ENCODE peak calls at places on chromosome 7, in six cellular contexts. One of them, this sample, is unnamed.

GRCh38 chr7:137771679-137772078 is 75.1 kb downstream of the DGKI start:
- DNase-seq in stimulated activated naive CD4-positive, alpha-beta T cell: no peak
- DNase-seq in activated T-helper 1 cell treated with anti-CD3 and anti-CD28 coated beads, Interleukin-2, amount 50 U/mL, for 16 hours: no peak
- DNase-seq in RPMI8226: no peak
- DNase-seq in T follicular helper cell: no peak
- DNase-seq in activated CD8-positive, alpha-beta T cell treated with anti-CD3 and anti-CD28 coated beads for 36 hours: no peak
- DNase-seq in this sample: no peak

GRCh38 chr7:2063562-2064360 is 169.0 kb downstream of the MAD1L1 start:
- DNase-seq in stimulated activated naive CD4-positive, alpha-beta T cell: no peak
- DNase-seq in activated T-helper 1 cell treated with anti-CD3 and anti-CD28 coated beads, Interleukin-2, amount 50 U/mL, for 16 hours: no peak
- DNase-seq in RPMI8226: no peak
- DNase-seq in T follicular helper cell: no peak
- DNase-seq in activated CD8-positive, alpha-beta T cell treated with anti-CD3 and anti-CD28 coated beads for 36 hours: no peak
- DNase-seq in this sample: no peak

GRCh38 chr7:22992874-22993840 is 20.8 kb downstream of the HYCC1 start:
- DNase-seq in stimulated activated naive CD4-positive, alpha-beta T cell: no peak
- DNase-seq in activated T-helper 1 cell treated with anti-CD3 and anti-CD28 coated beads, Interleukin-2, amount 50 U/mL, for 16 hours: no peak
- DNase-seq in RPMI8226: no peak
- DNase-seq in T follicular helper cell: no peak
- DNase-seq in activated CD8-positive, alpha-beta T cell treated with anti-CD3 and anti-CD28 coated beads for 36 hours: peak
- DNase-seq in this sample: no peak

GRCh38 chr7:127819975-127820778 is 168.2 kb downstream of the SND1 start:
- DNase-seq in stimulated activated naive CD4-positive, alpha-beta T cell: no peak
- DNase-seq in activated T-helper 1 cell treated with anti-CD3 and anti-CD28 coated beads, Interleukin-2, amount 50 U/mL, for 16 hours: no peak
- DNase-seq in RPMI8226: no peak
- DNase-seq in T follicular helper cell: no peak
- DNase-seq in activated CD8-positive, alpha-beta T cell treated with anti-CD3 and anti-CD28 coated beads for 36 hours: no peak
- DNase-seq in this sample: no peak

GRCh38 chr7:130141161-130141857 is 63.9 kb downstream of the TMEM209 start:
- DNase-seq in stimulated activated naive CD4-positive, alpha-beta T cell: peak
- DNase-seq in activated T-helper 1 cell treated with anti-CD3 and anti-CD28 coated beads, Interleukin-2, amount 50 U/mL, for 16 hours: no peak
- DNase-seq in RPMI8226: no peak
- DNase-seq in T follicular helper cell: peak
- DNase-seq in activated CD8-positive, alpha-beta T cell treated with anti-CD3 and anti-CD28 coated beads for 36 hours: peak
- DNase-seq in this sample: peak

GRCh38 chr7:129262333-129262732 is 37.5 kb downstream of the AHCYL2 start:
- DNase-seq in stimulated activated naive CD4-positive, alpha-beta T cell: no peak
- DNase-seq in activated T-helper 1 cell treated with anti-CD3 and anti-CD28 coated beads, Interleukin-2, amount 50 U/mL, for 16 hours: no peak
- DNase-seq in RPMI8226: no peak
- DNase-seq in T follicular helper cell: no peak
- DNase-seq in activated CD8-positive, alpha-beta T cell treated with anti-CD3 and anti-CD28 coated beads for 36 hours: peak
- DNase-seq in this sample: no peak

GRCh38 chr7:152862033-152862432 is 102.5 kb downstream of the ACTR3B start:
- DNase-seq in stimulated activated naive CD4-positive, alpha-beta T cell: no peak
- DNase-seq in activated T-helper 1 cell treated with anti-CD3 and anti-CD28 coated beads, Interleukin-2, amount 50 U/mL, for 16 hours: no peak
- DNase-seq in RPMI8226: no peak
- DNase-seq in T follicular helper cell: no peak
- DNase-seq in activated CD8-positive, alpha-beta T cell treated with anti-CD3 and anti-CD28 coated beads for 36 hours: no peak
- DNase-seq in this sample: no peak

GRCh38 chr7:91249506-91250233 is 14.6 kb upstream of the FZD1 start:
- DNase-seq in stimulated activated naive CD4-positive, alpha-beta T cell: no peak
- DNase-seq in activated T-helper 1 cell treated with anti-CD3 and anti-CD28 coated beads, Interleukin-2, amount 50 U/mL, for 16 hours: no peak
- DNase-seq in RPMI8226: no peak
- DNase-seq in T follicular helper cell: no peak
- DNase-seq in activated CD8-positive, alpha-beta T cell treated with anti-CD3 and anti-CD28 coated beads for 36 hours: no peak
- DNase-seq in this sample: no peak

GRCh38 chr7:50721160-50721559 is 61.5 kb downstream of the GRB10 start:
- DNase-seq in stimulated activated naive CD4-positive, alpha-beta T cell: no peak
- DNase-seq in activated T-helper 1 cell treated with anti-CD3 and anti-CD28 coated beads, Interleukin-2, amount 50 U/mL, for 16 hours: no peak
- DNase-seq in RPMI8226: no peak
- DNase-seq in T follicular helper cell: no peak
- DNase-seq in activated CD8-positive, alpha-beta T cell treated with anti-CD3 and anti-CD28 coated beads for 36 hours: no peak
- DNase-seq in this sample: no peak

GRCh38 chr7:83782628-83783027 is 133.7 kb upstream of the SEMA3E start:
- DNase-seq in stimulated activated naive CD4-positive, alpha-beta T cell: no peak
- DNase-seq in activated T-helper 1 cell treated with anti-CD3 and anti-CD28 coated beads, Interleukin-2, amount 50 U/mL, for 16 hours: no peak
- DNase-seq in RPMI8226: no peak
- DNase-seq in T follicular helper cell: no peak
- DNase-seq in activated CD8-positive, alpha-beta T cell treated with anti-CD3 and anti-CD28 coated beads for 36 hours: no peak
- DNase-seq in this sample: no peak

GRCh38 chr7:99943641-99944507 is 14.5 kb upstream of the GJC3 start:
- DNase-seq in stimulated activated naive CD4-positive, alpha-beta T cell: no peak
- DNase-seq in activated T-helper 1 cell treated with anti-CD3 and anti-CD28 coated beads, Interleukin-2, amount 50 U/mL, for 16 hours: no peak
- DNase-seq in RPMI8226: no peak
- DNase-seq in T follicular helper cell: no peak
- DNase-seq in activated CD8-positive, alpha-beta T cell treated with anti-CD3 and anti-CD28 coated beads for 36 hours: no peak
- DNase-seq in this sample: no peak

GRCh38 chr7:106862317-106863183 is 2.5 kb upstream of the PIK3CG start:
- DNase-seq in stimulated activated naive CD4-positive, alpha-beta T cell: no peak
- DNase-seq in activated T-helper 1 cell treated with anti-CD3 and anti-CD28 coated beads, Interleukin-2, amount 50 U/mL, for 16 hours: no peak
- DNase-seq in RPMI8226: no peak
- DNase-seq in T follicular helper cell: no peak
- DNase-seq in activated CD8-positive, alpha-beta T cell treated with anti-CD3 and anti-CD28 coated beads for 36 hours: no peak
- DNase-seq in this sample: no peak

GRCh38 chr7:31192996-31193395 is 140.9 kb downstream of the ADCYAP1R1 start:
- DNase-seq in stimulated activated naive CD4-positive, alpha-beta T cell: no peak
- DNase-seq in activated T-helper 1 cell treated with anti-CD3 and anti-CD28 coated beads, Interleukin-2, amount 50 U/mL, for 16 hours: no peak
- DNase-seq in RPMI8226: peak
- DNase-seq in T follicular helper cell: no peak
- DNase-seq in activated CD8-positive, alpha-beta T cell treated with anti-CD3 and anti-CD28 coated beads for 36 hours: peak
- DNase-seq in this sample: peak

GRCh38 chr7:80218723-80219122 is 84.1 kb downstream of the GNAI1 start:
- DNase-seq in stimulated activated naive CD4-positive, alpha-beta T cell: no peak
- DNase-seq in activated T-helper 1 cell treated with anti-CD3 and anti-CD28 coated beads, Interleukin-2, amount 50 U/mL, for 16 hours: no peak
- DNase-seq in RPMI8226: no peak
- DNase-seq in T follicular helper cell: no peak
- DNase-seq in activated CD8-positive, alpha-beta T cell treated with anti-CD3 and anti-CD28 coated beads for 36 hours: peak
- DNase-seq in this sample: no peak

GRCh38 chr7:21542891-21543527 is at the start of gene DNAH11:
- DNase-seq in stimulated activated naive CD4-positive, alpha-beta T cell: no peak
- DNase-seq in activated T-helper 1 cell treated with anti-CD3 and anti-CD28 coated beads, Interleukin-2, amount 50 U/mL, for 16 hours: no peak
- DNase-seq in RPMI8226: peak
- DNase-seq in T follicular helper cell: no peak
- DNase-seq in activated CD8-positive, alpha-beta T cell treated with anti-CD3 and anti-CD28 coated beads for 36 hours: peak
- DNase-seq in this sample: peak

GRCh38 chr7:2598175-2598823 is 33.5 kb upstream of the TTYH3 start:
- DNase-seq in stimulated activated naive CD4-positive, alpha-beta T cell: no peak
- DNase-seq in activated T-helper 1 cell treated with anti-CD3 and anti-CD28 coated beads, Interleukin-2, amount 50 U/mL, for 16 hours: no peak
- DNase-seq in RPMI8226: no peak
- DNase-seq in T follicular helper cell: no peak
- DNase-seq in activated CD8-positive, alpha-beta T cell treated with anti-CD3 and anti-CD28 coated beads for 36 hours: no peak
- DNase-seq in this sample: no peak

GRCh38 chr7:30804078-30804661 is 33.0 kb downstream of the MINDY4 start:
- DNase-seq in stimulated activated naive CD4-positive, alpha-beta T cell: no peak
- DNase-seq in activated T-helper 1 cell treated with anti-CD3 and anti-CD28 coated beads, Interleukin-2, amount 50 U/mL, for 16 hours: no peak
- DNase-seq in RPMI8226: no peak
- DNase-seq in T follicular helper cell: no peak
- DNase-seq in activated CD8-positive, alpha-beta T cell treated with anti-CD3 and anti-CD28 coated beads for 36 hours: no peak
- DNase-seq in this sample: no peak

GRCh38 chr7:73770002-73770859 is at the start of gene CLDN3:
- DNase-seq in stimulated activated naive CD4-positive, alpha-beta T cell: no peak
- DNase-seq in activated T-helper 1 cell treated with anti-CD3 and anti-CD28 coated beads, Interleukin-2, amount 50 U/mL, for 16 hours: no peak
- DNase-seq in RPMI8226: peak
- DNase-seq in T follicular helper cell: peak
- DNase-seq in activated CD8-positive, alpha-beta T cell treated with anti-CD3 and anti-CD28 coated beads for 36 hours: peak
- DNase-seq in this sample: peak

GRCh38 chr7:139936760-139937310 is 107.8 kb downstream of the TBXAS1 start:
- DNase-seq in stimulated activated naive CD4-positive, alpha-beta T cell: no peak
- DNase-seq in activated T-helper 1 cell treated with anti-CD3 and anti-CD28 coated beads, Interleukin-2, amount 50 U/mL, for 16 hours: no peak
- DNase-seq in RPMI8226: no peak
- DNase-seq in T follicular helper cell: no peak
- DNase-seq in activated CD8-positive, alpha-beta T cell treated with anti-CD3 and anti-CD28 coated beads for 36 hours: peak
- DNase-seq in this sample: no peak

GRCh38 chr7:227940-228339 is 35.6 kb downstream of the FAM20C start:
- DNase-seq in stimulated activated naive CD4-positive, alpha-beta T cell: no peak
- DNase-seq in activated T-helper 1 cell treated with anti-CD3 and anti-CD28 coated beads, Interleukin-2, amount 50 U/mL, for 16 hours: no peak
- DNase-seq in RPMI8226: no peak
- DNase-seq in T follicular helper cell: no peak
- DNase-seq in activated CD8-positive, alpha-beta T cell treated with anti-CD3 and anti-CD28 coated beads for 36 hours: no peak
- DNase-seq in this sample: no peak

GRCh38 chr7:101537205-101537604 is 91.9 kb downstream of the MYL10 start:
- DNase-seq in stimulated activated naive CD4-positive, alpha-beta T cell: no peak
- DNase-seq in activated T-helper 1 cell treated with anti-CD3 and anti-CD28 coated beads, Interleukin-2, amount 50 U/mL, for 16 hours: no peak
- DNase-seq in RPMI8226: no peak
- DNase-seq in T follicular helper cell: no peak
- DNase-seq in activated CD8-positive, alpha-beta T cell treated with anti-CD3 and anti-CD28 coated beads for 36 hours: no peak
- DNase-seq in this sample: peak

GRCh38 chr7:28166982-28167715 is 13.4 kb downstream of the JAZF1 start:
- DNase-seq in stimulated activated naive CD4-positive, alpha-beta T cell: no peak
- DNase-seq in activated T-helper 1 cell treated with anti-CD3 and anti-CD28 coated beads, Interleukin-2, amount 50 U/mL, for 16 hours: no peak
- DNase-seq in RPMI8226: no peak
- DNase-seq in T follicular helper cell: no peak
- DNase-seq in activated CD8-positive, alpha-beta T cell treated with anti-CD3 and anti-CD28 coated beads for 36 hours: no peak
- DNase-seq in this sample: no peak

GRCh38 chr7:13489386-13489785 is 500.1 kb downstream of the ETV1 start:
- DNase-seq in stimulated activated naive CD4-positive, alpha-beta T cell: no peak
- DNase-seq in activated T-helper 1 cell treated with anti-CD3 and anti-CD28 coated beads, Interleukin-2, amount 50 U/mL, for 16 hours: no peak
- DNase-seq in RPMI8226: no peak
- DNase-seq in T follicular helper cell: no peak
- DNase-seq in activated CD8-positive, alpha-beta T cell treated with anti-CD3 and anti-CD28 coated beads for 36 hours: no peak
- DNase-seq in this sample: no peak

GRCh38 chr7:2978403-2978802 is 65.3 kb downstream of the CARD11 start:
- DNase-seq in stimulated activated naive CD4-positive, alpha-beta T cell: peak
- DNase-seq in activated T-helper 1 cell treated with anti-CD3 and anti-CD28 coated beads, Interleukin-2, amount 50 U/mL, for 16 hours: peak
- DNase-seq in RPMI8226: peak
- DNase-seq in T follicular helper cell: peak
- DNase-seq in activated CD8-positive, alpha-beta T cell treated with anti-CD3 and anti-CD28 coated beads for 36 hours: peak
- DNase-seq in this sample: peak

GRCh38 chr7:148264933-148265557 is 325.5 kb upstream of the C7orf33 start:
- DNase-seq in stimulated activated naive CD4-positive, alpha-beta T cell: no peak
- DNase-seq in activated T-helper 1 cell treated with anti-CD3 and anti-CD28 coated beads, Interleukin-2, amount 50 U/mL, for 16 hours: no peak
- DNase-seq in RPMI8226: peak
- DNase-seq in T follicular helper cell: no peak
- DNase-seq in activated CD8-positive, alpha-beta T cell treated with anti-CD3 and anti-CD28 coated beads for 36 hours: peak
- DNase-seq in this sample: no peak

GRCh38 chr7:98211221-98211675 is at the start of gene BHLHA15:
- DNase-seq in stimulated activated naive CD4-positive, alpha-beta T cell: peak
- DNase-seq in activated T-helper 1 cell treated with anti-CD3 and anti-CD28 coated beads, Interleukin-2, amount 50 U/mL, for 16 hours: no peak
- DNase-seq in RPMI8226: peak
- DNase-seq in T follicular helper cell: no peak
- DNase-seq in activated CD8-positive, alpha-beta T cell treated with anti-CD3 and anti-CD28 coated beads for 36 hours: peak
- DNase-seq in this sample: peak

GRCh38 chr7:155576416-155576815 is 30.1 kb upstream of the CNPY1 start:
- DNase-seq in stimulated activated naive CD4-positive, alpha-beta T cell: no peak
- DNase-seq in activated T-helper 1 cell treated with anti-CD3 and anti-CD28 coated beads, Interleukin-2, amount 50 U/mL, for 16 hours: no peak
- DNase-seq in RPMI8226: no peak
- DNase-seq in T follicular helper cell: no peak
- DNase-seq in activated CD8-positive, alpha-beta T cell treated with anti-CD3 and anti-CD28 coated beads for 36 hours: no peak
- DNase-seq in this sample: no peak

This sample was measured in right lobe of liver.